ENCODE peak calls at places on chromosomes 5 and 9, in eight cellular contexts. A, N, V, D, X, I, S and M are unnamed samples.

GRCh38 chr5:109030360-109031143 is 282.9 kb downstream of the FER start:
- DNase-seq in A (no peak), N (no peak), V (no peak), D (no peak), X (no peak), I (no peak), S (no peak), M (no peak)

GRCh38 chr5:74953961-74954720 is 88.0 kb upstream of the FAM169A start:
- DNase-seq in A (no peak), N (no peak), V (no peak), D (no peak), X (peak), I (no peak), S (peak), M (no peak)

GRCh38 chr5:149297340-149298023 is 25.8 kb downstream of the AFAP1L1 start:
- DNase-seq in A (no peak), N (no peak), V (no peak), D (no peak), X (no peak), I (no peak), S (no peak), M (no peak)

GRCh38 chr5:106127985-106128384 is 1542.8 kb downstream of the EFNA5 start:
- DNase-seq in A (no peak), N (no peak), V (no peak), D (no peak), X (no peak), I (no peak), S (no peak), M (no peak)

GRCh38 chr5:167614294-167615104 is 676.9 kb upstream of the WWC1 start:
- DNase-seq in A (no peak), N (no peak), V (no peak), D (no peak), X (no peak), I (no peak), S (no peak), M (no peak)

GRCh38 chr5:81534481-81534840 is 140.5 kb upstream of the ACOT12 start:
- DNase-seq in A (no peak), N (no peak), V (no peak), D (no peak), X (no peak), I (no peak), S (no peak), M (no peak)

GRCh38 chr9:26229324-26230054 is 551.2 kb upstream of the TUSC1 start:
- DNase-seq in A (no peak), N (no peak), V (no peak), D (no peak), X (no peak), I (no peak), S (no peak), M (no peak)

GRCh38 chr5:40198736-40199135 is 481.0 kb upstream of the PTGER4 start:
- DNase-seq in A (no peak), N (no peak), V (no peak), D (no peak), X (no peak), I (no peak), S (peak), M (no peak)

GRCh38 chr9:131734781-131735180 is 5.1 kb downstream of the RAPGEF1 start:
- DNase-seq in A (no peak), N (no peak), V (no peak), D (no peak), X (no peak), I (no peak), S (no peak), M (no peak)

GRCh38 chr5:174453690-174454089 is 270.7 kb upstream of the MSX2 start:
- DNase-seq in A (no peak), N (no peak), V (no peak), D (no peak), X (no peak), I (no peak), S (no peak), M (peak)

GRCh38 chr5:3194684-3195083 is 400.9 kb upstream of the IRX1 start:
- DNase-seq in A (no peak), N (no peak), V (no peak), D (no peak), X (no peak), I (peak), S (no peak), M (no peak)

GRCh38 chr5:160229190-160229742 is at the start of gene FABP6:
- DNase-seq in A (no peak), N (no peak), V (no peak), D (no peak), X (no peak), I (no peak), S (no peak), M (no peak)

GRCh38 chr5:10600629-10601245 is 36.9 kb downstream of the ANKRD33B start:
- DNase-seq in A (no peak), N (peak), V (no peak), D (no peak), X (no peak), I (no peak), S (no peak), M (no peak)

GRCh38 chr5:175745212-175745611 is 87.3 kb downstream of the HRH2 start:
- DNase-seq in A (no peak), N (no peak), V (no peak), D (no peak), X (no peak), I (no peak), S (no peak), M (no peak)

GRCh38 chr9:17082343-17082742 is 52.5 kb upstream of the CNTLN start:
- DNase-seq in A (no peak), N (no peak), V (no peak), D (no peak), X (peak), I (no peak), S (peak), M (no peak)

GRCh38 chr5:125189451-125190051 is 443.1 kb upstream of the ZNF608 start:
- DNase-seq in A (no peak), N (no peak), V (no peak), D (no peak), X (no peak), I (no peak), S (peak), M (no peak)

GRCh38 chr9:128285033-128285784 is 9.1 kb downstream of the SWI5 start:
- DNase-seq in A (no peak), N (no peak), V (no peak), D (no peak), X (no peak), I (no peak), S (no peak), M (no peak)

GRCh38 chr9:134378901-134379338 is 52.7 kb downstream of the RXRA start:
- DNase-seq in A (no peak), N (peak), V (no peak), D (no peak), X (peak), I (peak), S (peak), M (peak)

GRCh38 chr9:93270976-93271375 is 87.0 kb downstream of the WNK2 start:
- DNase-seq in A (peak), N (no peak), V (peak), D (no peak), X (peak), I (no peak), S (no peak), M (no peak)

GRCh38 chr9:123745933-123746332 is 184.0 kb downstream of the DENND1A start:
- DNase-seq in A (no peak), N (no peak), V (no peak), D (no peak), X (no peak), I (no peak), S (no peak), M (no peak)

GRCh38 chr9:33914887-33915286 is 97.9 kb downstream of the UBE2R2 start:
- DNase-seq in A (no peak), N (no peak), V (no peak), D (no peak), X (no peak), I (no peak), S (no peak), M (no peak)

GRCh38 chr9:127753148-127753547 is 18.1 kb upstream of the TOR2A start:
- DNase-seq in A (no peak), N (no peak), V (no peak), D (no peak), X (no peak), I (no peak), S (no peak), M (no peak)

GRCh38 chr9:38284768-38285080 is 107.8 kb upstream of the ALDH1B1 start:
- DNase-seq in A (no peak), N (no peak), V (peak), D (no peak), X (no peak), I (no peak), S (no peak), M (no peak)

GRCh38 chr5:95697781-95698681 is 15.2 kb upstream of the SPATA9 start:
- DNase-seq in A (no peak), N (no peak), V (no peak), D (no peak), X (no peak), I (no peak), S (no peak), M (no peak)

GRCh38 chr5:3120013-3120412 is 368.5 kb upstream of the IRX2 start:
- DNase-seq in A (no peak), N (no peak), V (no peak), D (no peak), X (no peak), I (no peak), S (no peak), M (no peak)

GRCh38 chr5:178587793-178588611 is 2.2 kb downstream of the COL23A1 start:
- DNase-seq in A (no peak), N (no peak), V (no peak), D (no peak), X (no peak), I (no peak), S (no peak), M (no peak)

GRCh38 chr5:123147128-123147527 is 58.1 kb downstream of the PRDM6 start:
- DNase-seq in A (no peak), N (no peak), V (no peak), D (no peak), X (no peak), I (no peak), S (no peak), M (no peak)

GRCh38 chr5:129460951-129461815 is 1.1 kb downstream of the ADAMTS19 start:
- DNase-seq in A (peak), N (no peak), V (no peak), D (no peak), X (peak), I (peak), S (no peak), M (peak)

GRCh38 chr5:151454166-151454565 is 6.8 kb downstream of the SLC36A1 start:
- DNase-seq in A (no peak), N (peak), V (no peak), D (no peak), X (no peak), I (no peak), S (no peak), M (no peak)

GRCh38 chr5:64789457-64789856 is 20.7 kb downstream of the CWC27 start:
- DNase-seq in A (no peak), N (no peak), V (no peak), D (no peak), X (no peak), I (no peak), S (no peak), M (no peak)

GRCh38 chr5:31682847-31683246 is 43.9 kb downstream of the PDZD2 start:
- DNase-seq in A (no peak), N (no peak), V (no peak), D (no peak), X (no peak), I (no peak), S (no peak), M (no peak)